ENCODE peak calls at places on chromosome 1, in six cellular contexts. One of them, this sample, is unnamed.

GRCh38 chr1:58699011-58699762 is 675 bp downstream of the MYSM1 start:
- DNase-seq in activated T-cell treated with anti-CD3 and anti-CD28 coated beads, Interleukin-2, amount 50 U/mL, for 72 hours: no peak
- DNase-seq in nephron progenitor cell: no peak
- DNase-seq in endothelial cell of umbilical vein: peak
- DNase-seq in WTC11: no peak
- DNase-seq in AG10803: peak
- DNase-seq in this sample: no peak

GRCh38 chr1:231248778-231249177 is 7.8 kb downstream of the GNPAT start:
- DNase-seq in activated T-cell treated with anti-CD3 and anti-CD28 coated beads, Interleukin-2, amount 50 U/mL, for 72 hours: no peak
- DNase-seq in nephron progenitor cell: no peak
- DNase-seq in endothelial cell of umbilical vein: no peak
- DNase-seq in WTC11: no peak
- DNase-seq in AG10803: no peak
- DNase-seq in this sample: no peak

GRCh38 chr1:85865183-85865582 is 156.9 kb upstream of the ZNHIT6 start:
- DNase-seq in activated T-cell treated with anti-CD3 and anti-CD28 coated beads, Interleukin-2, amount 50 U/mL, for 72 hours: no peak
- DNase-seq in nephron progenitor cell: no peak
- DNase-seq in endothelial cell of umbilical vein: no peak
- DNase-seq in WTC11: no peak
- DNase-seq in AG10803: peak
- DNase-seq in this sample: no peak

GRCh38 chr1:186139115-186139514 is 235.9 kb downstream of the TPR start:
- DNase-seq in activated T-cell treated with anti-CD3 and anti-CD28 coated beads, Interleukin-2, amount 50 U/mL, for 72 hours: no peak
- DNase-seq in nephron progenitor cell: no peak
- DNase-seq in endothelial cell of umbilical vein: no peak
- DNase-seq in WTC11: no peak
- DNase-seq in AG10803: no peak
- DNase-seq in this sample: no peak

GRCh38 chr1:25522240-25522639 is 21.2 kb upstream of the LDLRAP1 start:
- DNase-seq in activated T-cell treated with anti-CD3 and anti-CD28 coated beads, Interleukin-2, amount 50 U/mL, for 72 hours: no peak
- DNase-seq in nephron progenitor cell: no peak
- DNase-seq in endothelial cell of umbilical vein: no peak
- DNase-seq in WTC11: no peak
- DNase-seq in AG10803: peak
- DNase-seq in this sample: no peak

GRCh38 chr1:30378991-30379581 is 344.3 kb downstream of the MATN1 start:
- DNase-seq in activated T-cell treated with anti-CD3 and anti-CD28 coated beads, Interleukin-2, amount 50 U/mL, for 72 hours: no peak
- DNase-seq in nephron progenitor cell: peak
- DNase-seq in endothelial cell of umbilical vein: no peak
- DNase-seq in WTC11: no peak
- DNase-seq in AG10803: peak
- DNase-seq in this sample: no peak

GRCh38 chr1:81678779-81679178 is 122.0 kb upstream of the ADGRL2 start:
- DNase-seq in activated T-cell treated with anti-CD3 and anti-CD28 coated beads, Interleukin-2, amount 50 U/mL, for 72 hours: no peak
- DNase-seq in nephron progenitor cell: no peak
- DNase-seq in endothelial cell of umbilical vein: no peak
- DNase-seq in WTC11: no peak
- DNase-seq in AG10803: no peak
- DNase-seq in this sample: no peak

GRCh38 chr1:203153989-203154821 is 21.4 kb downstream of the MYBPH start:
- DNase-seq in activated T-cell treated with anti-CD3 and anti-CD28 coated beads, Interleukin-2, amount 50 U/mL, for 72 hours: no peak
- DNase-seq in nephron progenitor cell: no peak
- DNase-seq in endothelial cell of umbilical vein: peak
- DNase-seq in WTC11: no peak
- DNase-seq in AG10803: peak
- DNase-seq in this sample: no peak

GRCh38 chr1:229247871-229248270 is 23.0 kb upstream of the RAB4A start:
- DNase-seq in activated T-cell treated with anti-CD3 and anti-CD28 coated beads, Interleukin-2, amount 50 U/mL, for 72 hours: no peak
- DNase-seq in nephron progenitor cell: no peak
- DNase-seq in endothelial cell of umbilical vein: no peak
- DNase-seq in WTC11: no peak
- DNase-seq in AG10803: no peak
- DNase-seq in this sample: no peak

GRCh38 chr1:164092603-164093353 is 466.2 kb upstream of the PBX1 start:
- DNase-seq in activated T-cell treated with anti-CD3 and anti-CD28 coated beads, Interleukin-2, amount 50 U/mL, for 72 hours: peak
- DNase-seq in nephron progenitor cell: no peak
- DNase-seq in endothelial cell of umbilical vein: no peak
- DNase-seq in WTC11: peak
- DNase-seq in AG10803: no peak
- DNase-seq in this sample: no peak

GRCh38 chr1:185860876-185861275 is 126.7 kb downstream of the HMCN1 start:
- DNase-seq in activated T-cell treated with anti-CD3 and anti-CD28 coated beads, Interleukin-2, amount 50 U/mL, for 72 hours: no peak
- DNase-seq in nephron progenitor cell: no peak
- DNase-seq in endothelial cell of umbilical vein: no peak
- DNase-seq in WTC11: no peak
- DNase-seq in AG10803: peak
- DNase-seq in this sample: no peak

GRCh38 chr1:163202833-163203451 is at the start of gene RGS5:
- DNase-seq in activated T-cell treated with anti-CD3 and anti-CD28 coated beads, Interleukin-2, amount 50 U/mL, for 72 hours: no peak
- DNase-seq in nephron progenitor cell: peak
- DNase-seq in endothelial cell of umbilical vein: peak
- DNase-seq in WTC11: peak
- DNase-seq in AG10803: peak
- DNase-seq in this sample: no peak

GRCh38 chr1:38547346-38547745 is 312.2 kb downstream of the RRAGC start:
- DNase-seq in activated T-cell treated with anti-CD3 and anti-CD28 coated beads, Interleukin-2, amount 50 U/mL, for 72 hours: no peak
- DNase-seq in nephron progenitor cell: no peak
- DNase-seq in endothelial cell of umbilical vein: no peak
- DNase-seq in WTC11: no peak
- DNase-seq in AG10803: no peak
- DNase-seq in this sample: no peak

GRCh38 chr1:230591676-230592075 is 50.6 kb upstream of the COG2 start:
- DNase-seq in activated T-cell treated with anti-CD3 and anti-CD28 coated beads, Interleukin-2, amount 50 U/mL, for 72 hours: no peak
- DNase-seq in nephron progenitor cell: no peak
- DNase-seq in endothelial cell of umbilical vein: no peak
- DNase-seq in WTC11: no peak
- DNase-seq in AG10803: no peak
- DNase-seq in this sample: no peak

GRCh38 chr1:117825414-117825813 is 104.0 kb downstream of the GDAP2 start:
- DNase-seq in activated T-cell treated with anti-CD3 and anti-CD28 coated beads, Interleukin-2, amount 50 U/mL, for 72 hours: no peak
- DNase-seq in nephron progenitor cell: no peak
- DNase-seq in endothelial cell of umbilical vein: no peak
- DNase-seq in WTC11: no peak
- DNase-seq in AG10803: peak
- DNase-seq in this sample: no peak

GRCh38 chr1:1230656-1231399 is 973 bp downstream of the SDF4 start:
- DNase-seq in activated T-cell treated with anti-CD3 and anti-CD28 coated beads, Interleukin-2, amount 50 U/mL, for 72 hours: no peak
- DNase-seq in nephron progenitor cell: no peak
- DNase-seq in endothelial cell of umbilical vein: peak
- DNase-seq in WTC11: no peak
- DNase-seq in AG10803: peak
- DNase-seq in this sample: no peak

GRCh38 chr1:65277605-65278343 is 31.6 kb upstream of the DNAJC6 start:
- DNase-seq in activated T-cell treated with anti-CD3 and anti-CD28 coated beads, Interleukin-2, amount 50 U/mL, for 72 hours: no peak
- DNase-seq in nephron progenitor cell: no peak
- DNase-seq in endothelial cell of umbilical vein: no peak
- DNase-seq in WTC11: no peak
- DNase-seq in AG10803: no peak
- DNase-seq in this sample: no peak

GRCh38 chr1:31423418-31423947 is 10.5 kb downstream of the SERINC2 start:
- DNase-seq in activated T-cell treated with anti-CD3 and anti-CD28 coated beads, Interleukin-2, amount 50 U/mL, for 72 hours: no peak
- DNase-seq in nephron progenitor cell: no peak
- DNase-seq in endothelial cell of umbilical vein: no peak
- DNase-seq in WTC11: no peak
- DNase-seq in AG10803: no peak
- DNase-seq in this sample: peak

GRCh38 chr1:4027492-4028138 is 127.5 kb upstream of the C1orf174 start:
- DNase-seq in activated T-cell treated with anti-CD3 and anti-CD28 coated beads, Interleukin-2, amount 50 U/mL, for 72 hours: no peak
- DNase-seq in nephron progenitor cell: no peak
- DNase-seq in endothelial cell of umbilical vein: no peak
- DNase-seq in WTC11: no peak
- DNase-seq in AG10803: no peak
- DNase-seq in this sample: peak

GRCh38 chr1:31689821-31690220 is 14.0 kb downstream of the COL16A1 start:
- DNase-seq in activated T-cell treated with anti-CD3 and anti-CD28 coated beads, Interleukin-2, amount 50 U/mL, for 72 hours: no peak
- DNase-seq in nephron progenitor cell: no peak
- DNase-seq in endothelial cell of umbilical vein: peak
- DNase-seq in WTC11: no peak
- DNase-seq in AG10803: peak
- DNase-seq in this sample: no peak

GRCh38 chr1:68959631-68960030 is 462.7 kb upstream of the DEPDC1 start:
- DNase-seq in activated T-cell treated with anti-CD3 and anti-CD28 coated beads, Interleukin-2, amount 50 U/mL, for 72 hours: no peak
- DNase-seq in nephron progenitor cell: no peak
- DNase-seq in endothelial cell of umbilical vein: no peak
- DNase-seq in WTC11: no peak
- DNase-seq in AG10803: no peak
- DNase-seq in this sample: no peak

GRCh38 chr1:8571200-8571984 is 246.0 kb downstream of the RERE start:
- DNase-seq in activated T-cell treated with anti-CD3 and anti-CD28 coated beads, Interleukin-2, amount 50 U/mL, for 72 hours: no peak
- DNase-seq in nephron progenitor cell: no peak
- DNase-seq in endothelial cell of umbilical vein: peak
- DNase-seq in WTC11: no peak
- DNase-seq in AG10803: peak
- DNase-seq in this sample: no peak

GRCh38 chr1:165629848-165630628 is 996 bp upstream of the MGST3 start:
- DNase-seq in activated T-cell treated with anti-CD3 and anti-CD28 coated beads, Interleukin-2, amount 50 U/mL, for 72 hours: no peak
- DNase-seq in nephron progenitor cell: no peak
- DNase-seq in endothelial cell of umbilical vein: no peak
- DNase-seq in WTC11: peak
- DNase-seq in AG10803: no peak
- DNase-seq in this sample: no peak

GRCh38 chr1:212871976-212872375 is 13.9 kb downstream of the FLVCR1 start:
- DNase-seq in activated T-cell treated with anti-CD3 and anti-CD28 coated beads, Interleukin-2, amount 50 U/mL, for 72 hours: no peak
- DNase-seq in nephron progenitor cell: no peak
- DNase-seq in endothelial cell of umbilical vein: no peak
- DNase-seq in WTC11: no peak
- DNase-seq in AG10803: no peak
- DNase-seq in this sample: no peak

GRCh38 chr1:207824691-207825090 is 72.8 kb downstream of the CD46 start:
- DNase-seq in activated T-cell treated with anti-CD3 and anti-CD28 coated beads, Interleukin-2, amount 50 U/mL, for 72 hours: peak
- DNase-seq in nephron progenitor cell: no peak
- DNase-seq in endothelial cell of umbilical vein: no peak
- DNase-seq in WTC11: no peak
- DNase-seq in AG10803: no peak
- DNase-seq in this sample: no peak